ENCODE peak calls at places on chromosomes 2 and 18, in seven cellular contexts. E is hepatocyte, T is IMR-90, Z is skeletal muscle cell, X is fibroblast of lung, F is epithelial cell of esophagus, P is astrocyte of the spinal cord. C is an unnamed sample.

GRCh38 chr2:190599546-190600220 is 49.2 kb upstream of the NAB1 start:
- DNase-seq in E (no peak), T (no peak), Z (no peak), X (no peak), F (no peak), P (no peak), C (no peak)

GRCh38 chr2:152468832-152469692 is 134.1 kb downstream of the FMNL2 start:
- DNase-seq in E (no peak), T (peak), Z (no peak), X (peak), F (peak), P (peak), C (peak)

GRCh38 chr18:57223160-57223870 is 76.4 kb downstream of the BOD1L2 start:
- DNase-seq in E (no peak), T (no peak), Z (no peak), X (peak), F (peak), P (no peak), C (no peak)

GRCh38 chr2:8546319-8547283 is 135.3 kb upstream of the ID2 start:
- DNase-seq in E (no peak), T (no peak), Z (no peak), X (no peak), F (no peak), P (no peak), C (no peak)

GRCh38 chr18:63238711-63239110 is 80.9 kb downstream of the BCL2 start:
- DNase-seq in E (no peak), T (no peak), Z (no peak), X (peak), F (peak), P (no peak), C (no peak)

GRCh38 chr2:136116813-136117390 is 1.0 kb downstream of the CXCR4 start:
- DNase-seq in E (peak), T (no peak), Z (no peak), X (no peak), F (no peak), P (no peak), C (no peak)

GRCh38 chr18:49757513-49758262 is 55.6 kb downstream of the ACAA2 start:
- DNase-seq in E (no peak), T (no peak), Z (no peak), X (no peak), F (peak), P (no peak), C (peak)

GRCh38 chr2:165897741-165898140 is 55.8 kb downstream of the TTC21B start:
- DNase-seq in E (no peak), T (no peak), Z (no peak), X (no peak), F (no peak), P (no peak), C (no peak)

GRCh38 chr18:3664563-3665178 is 214.7 kb downstream of the TGIF1 start:
- DNase-seq in E (peak), T (no peak), Z (no peak), X (peak), F (peak), P (peak), C (no peak)

GRCh38 chr2:221166283-221166682 is 405.8 kb downstream of the EPHA4 start:
- DNase-seq in E (no peak), T (peak), Z (peak), X (no peak), F (no peak), P (no peak), C (no peak)

GRCh38 chr2:174117951-174118930 is 130.1 kb downstream of the OLA1 start:
- DNase-seq in E (no peak), T (peak), Z (peak), X (peak), F (peak), P (peak), C (no peak)

DNA sequence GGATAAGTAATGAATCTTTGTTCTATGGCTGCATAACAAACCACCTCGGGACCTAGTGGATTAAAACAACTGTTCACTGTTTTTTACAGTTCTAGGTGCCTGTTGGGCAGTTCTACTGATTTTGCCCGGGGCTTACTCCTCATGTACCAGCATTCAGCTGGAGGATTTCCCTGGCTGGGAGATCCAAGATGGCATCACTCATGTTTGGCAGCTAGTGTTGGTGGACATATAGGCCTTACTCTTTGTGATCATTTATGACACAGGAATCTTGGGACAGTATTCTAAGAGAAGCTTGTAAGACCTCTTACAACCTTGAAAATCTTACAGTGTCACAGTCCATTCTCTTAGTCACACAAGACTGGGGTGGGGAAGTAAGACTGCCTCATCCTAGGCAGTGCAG is 4.6 kb downstream of the MARCHF7 start:
- DNase-seq in E (no peak), T (no peak), Z (no peak), X (no peak), F (no peak), P (no peak), C (peak)
- H3K4me3 ChIP-seq in E (no peak), T (no peak), Z (no peak), X (no peak), F (no peak), P (no peak), C (no peak)

GRCh38 chr2:153479527-153479926 is 965 bp upstream of the RPRM start:
- DNase-seq in E (no peak), T (no peak), Z (no peak), X (peak), F (no peak), P (no peak), C (no peak)
- H3K4me3 ChIP-seq in E (no peak), T (no peak), Z (no peak), X (no peak), F (no peak), P (no peak), C (no peak)

DNA sequence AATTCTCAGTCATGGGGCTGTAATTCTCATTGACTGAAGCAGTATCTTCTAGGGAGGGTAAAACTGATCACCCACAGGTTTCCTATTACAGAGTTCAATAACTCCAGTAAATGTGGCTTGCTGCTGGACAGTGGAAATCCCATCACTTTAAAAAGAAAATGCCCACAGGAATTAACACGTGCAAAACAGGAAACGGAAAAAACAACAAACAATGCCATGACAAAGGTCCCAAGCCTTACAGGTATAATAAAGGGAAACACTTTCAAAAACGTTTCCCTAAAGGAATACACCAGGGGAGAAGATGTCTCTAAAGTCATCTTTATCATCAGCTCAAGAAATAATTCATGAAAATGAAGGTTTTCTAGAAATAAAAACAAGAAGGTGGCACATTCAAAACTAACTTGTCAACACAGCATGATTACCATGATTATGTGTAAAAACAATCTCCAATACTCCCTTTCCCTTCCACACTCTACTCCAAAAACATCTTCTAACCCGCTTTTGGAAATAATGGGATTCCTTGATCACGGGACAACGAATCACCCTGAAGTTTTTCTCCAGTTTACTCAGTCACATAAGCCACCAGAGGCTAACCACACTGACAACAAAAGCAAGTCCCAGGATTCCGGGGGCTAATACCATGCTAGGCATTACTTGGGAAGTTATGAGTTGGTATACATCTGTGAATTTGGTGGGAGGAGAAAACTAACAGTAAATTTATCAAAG is 167.9 kb downstream of the TCF4 start:
- DNase-seq in E (no peak), T (no peak), Z (no peak), X (peak), F (peak), P (peak), C (no peak)
- H3K4me3 ChIP-seq in E (no peak), T (peak), Z (peak), X (peak), F (peak), P (peak), C (no peak)

GRCh38 chr2:183010112-183010511 is 28.1 kb downstream of the NCKAP1 start:
- DNase-seq in E (peak), T (peak), Z (peak), X (peak), F (peak), P (peak), C (peak)
- H3K4me3 ChIP-seq in E (no peak), T (no peak), Z (no peak), X (no peak), F (no peak), P (no peak), C (no peak)

DNA sequence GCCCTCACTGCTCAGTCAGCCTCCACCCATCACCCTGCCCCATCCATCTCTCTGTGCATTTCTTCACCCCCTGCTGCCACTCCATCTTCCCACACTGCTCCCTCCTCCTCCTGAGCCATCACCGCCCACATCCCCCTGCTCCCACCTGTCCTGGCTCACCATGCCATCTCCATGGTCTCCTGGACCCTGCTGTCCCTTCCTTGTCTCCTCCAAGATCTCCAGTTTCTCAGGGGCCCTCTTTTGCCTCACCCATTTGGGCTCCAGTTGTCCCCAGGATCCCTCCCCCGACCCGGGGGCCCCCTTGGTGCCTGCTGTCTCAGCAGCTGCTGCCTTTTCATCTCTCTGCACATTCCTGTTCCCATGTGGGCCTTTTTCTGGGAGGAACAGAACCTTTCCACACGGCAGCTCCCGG is 10.6 kb downstream of the SPEG start:
- DNase-seq in E (no peak), T (no peak), Z (no peak), X (no peak), F (no peak), P (no peak), C (no peak)
- H3K4me3 ChIP-seq in E (no peak), T (no peak), Z (peak), X (no peak), F (no peak), P (no peak), C (no peak)

GRCh38 chr2:157442636-157443035 is 1.3 kb downstream of the CYTIP start:
- DNase-seq in E (no peak), T (no peak), Z (no peak), X (no peak), F (no peak), P (no peak), C (no peak)
- H3K4me3 ChIP-seq in E (no peak), T (no peak), Z (no peak), X (no peak), F (no peak), P (no peak), C (peak)

DNA sequence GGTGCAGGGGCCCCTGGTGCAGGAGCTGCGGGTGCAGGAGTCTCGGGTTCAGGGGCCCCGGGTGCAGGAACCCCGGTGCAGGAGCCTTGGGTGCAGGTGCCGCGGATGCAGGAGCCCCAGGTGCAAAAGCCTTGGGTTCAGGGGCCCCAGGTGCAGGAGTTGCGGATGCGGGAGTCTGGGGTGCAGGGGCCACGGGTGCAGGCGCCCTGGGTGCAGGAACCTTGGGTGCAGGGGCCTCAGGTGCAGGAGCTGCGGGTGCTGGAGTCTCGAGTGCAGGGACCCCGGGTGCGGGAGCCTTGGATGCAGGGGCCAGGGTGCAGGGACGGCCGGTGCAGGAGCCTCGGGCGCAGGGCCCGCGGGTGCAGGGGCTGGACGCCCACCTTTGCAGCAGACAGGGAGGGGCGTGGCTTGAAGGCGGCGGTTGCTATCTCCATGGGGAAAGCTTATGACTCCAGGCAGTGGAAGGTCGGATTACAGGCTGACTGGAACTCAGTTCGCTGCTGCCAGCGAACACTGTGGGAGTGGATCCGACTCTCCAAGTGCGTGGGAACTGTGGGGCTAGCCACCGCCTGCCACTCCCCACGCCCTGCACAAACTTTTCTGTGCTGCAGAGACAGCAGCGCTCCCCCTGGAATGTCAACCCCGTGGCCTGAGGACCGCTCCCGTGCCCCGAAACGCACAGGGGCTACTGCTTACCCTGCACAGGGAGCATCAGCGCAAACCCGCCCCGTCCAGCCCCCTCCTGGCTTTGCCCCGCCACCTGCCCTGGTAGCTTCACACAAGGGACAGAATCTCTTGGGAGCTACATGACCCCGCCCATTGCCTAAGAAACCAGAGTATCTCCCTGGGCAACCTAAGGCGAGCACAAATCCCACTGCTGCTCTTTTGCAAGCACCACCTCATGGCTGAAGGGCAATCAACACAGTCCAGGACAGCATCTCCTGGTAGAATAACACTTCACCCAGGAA is 40.3 kb downstream of the COPS9 start:
- DNase-seq in E (no peak), T (no peak), Z (no peak), X (no peak), F (no peak), P (no peak), C (no peak)
- H3K4me3 ChIP-seq in E (no peak), T (no peak), Z (no peak), X (no peak), F (no peak), P (no peak), C (no peak)

GRCh38 chr2:96914332-96914731 is 44.5 kb upstream of the SEMA4C start:
- DNase-seq in E (no peak), T (peak), Z (no peak), X (peak), F (peak), P (no peak), C (no peak)
- H3K4me3 ChIP-seq in E (no peak), T (no peak), Z (no peak), X (no peak), F (no peak), P (no peak), C (no peak)